ENCODE peak calls at places on chromosomes 1 and 21, in nine cellular contexts. O is colonic mucosa, Z is upper lobe of right lung, U is mesenchymal stem cell, T is tibial nerve, L is SK-N-SH, F is aorta, Y is body of pancreas, M is heart left ventricle. G is an unnamed sample. For H3K36me3, the result is how much of the 10 kb centered on the place peaks cover.

GRCh38 chr1:7218210-7218832 is 433.1 kb downstream of the CAMTA1 start:
- DNase-seq in O (peak), Z (no peak), U (peak), T (peak), L (peak), F (no peak), Y (peak), M (no peak), G (peak)

GRCh38 chr1:6016191-6016865 is 24.1 kb upstream of the NPHP4 start:
- DNase-seq in O (no peak), Z (no peak), U (no peak), T (no peak), L (no peak), F (no peak), Y (no peak), M (peak), G (no peak)

GRCh38 chr1:103416681-103417318 is 108.7 kb upstream of the RNPC3 start:
- DNase-seq in O (no peak), Z (no peak), U (no peak), T (no peak), L (no peak), F (no peak), Y (no peak), M (no peak), G (no peak)

GRCh38 chr1:51583532-51583931 is 33.4 kb upstream of the OSBPL9 start:
- DNase-seq in O (no peak), Z (peak), U (no peak), T (peak), L (no peak), F (peak), Y (peak), M (peak), G (no peak)

GRCh38 chr1:234775477-234776246 is 165.7 kb upstream of the IRF2BP2 start:
- DNase-seq in O (peak), Z (no peak), U (no peak), T (no peak), L (no peak), F (no peak), Y (peak), M (no peak), G (no peak)

GRCh38 chr1:21335750-21336168 is 45.5 kb upstream of the ECE1 start:
- DNase-seq in O (no peak), Z (no peak), U (no peak), T (no peak), L (peak), F (no peak), Y (no peak), M (peak), G (peak)

GRCh38 chr1:185444651-185445050 is 127.6 kb upstream of the IVNS1ABP start:
- DNase-seq in O (no peak), Z (no peak), U (no peak), T (no peak), L (no peak), F (no peak), Y (no peak), M (no peak), G (no peak)

GRCh38 chr1:77348561-77348960 is 66.7 kb downstream of the AK5 start:
- DNase-seq in O (no peak), Z (no peak), U (no peak), T (no peak), L (no peak), F (no peak), Y (no peak), M (no peak), G (no peak)

GRCh38 chr1:236887081-236887480 is 92.0 kb downstream of the MTR start:
- DNase-seq in O (no peak), Z (no peak), U (no peak), T (no peak), L (no peak), F (no peak), Y (no peak), M (no peak), G (no peak)

GRCh38 chr1:231162970-231163830 is 1.3 kb downstream of the TRIM67 start:
- DNase-seq in O (no peak), Z (no peak), U (no peak), T (no peak), L (peak), F (no peak), Y (no peak), M (no peak), G (no peak)

GRCh38 chr1:37797750-37798345 is 4.2 kb downstream of the MANEAL start:
- DNase-seq in O (no peak), Z (peak), U (peak), T (no peak), L (no peak), F (peak), Y (no peak), M (no peak), G (no peak)

GRCh38 chr1:15089244-15089992 is 64.1 kb upstream of the TMEM51 start:
- DNase-seq in O (no peak), Z (no peak), U (no peak), T (no peak), L (no peak), F (peak), Y (peak), M (peak), G (peak)

GRCh38 chr1:225658041-225658440 is 5.1 kb upstream of the ENAH start:
- DNase-seq in O (no peak), Z (no peak), U (no peak), T (no peak), L (no peak), F (no peak), Y (no peak), M (no peak), G (no peak)

GRCh38 chr1:65525297-65526048 is 105.0 kb downstream of the LEPR start:
- DNase-seq in O (no peak), Z (peak), U (peak), T (no peak), L (peak), F (peak), Y (peak), M (peak), G (no peak)

GRCh38 chr21:44955141-44955802 is 15.4 kb downstream of the SLX9 start:
- DNase-seq in O (no peak), Z (peak), U (peak), T (no peak), L (no peak), F (peak), Y (no peak), M (peak), G (no peak)

GRCh38 chr1:244350027-244350426 is 101.7 kb downstream of the ADSS2 start:
- DNase-seq in O (no peak), Z (no peak), U (no peak), T (no peak), L (no peak), F (no peak), Y (no peak), M (no peak), G (no peak)

GRCh38 chr1:35180776-35181374 is 12.1 kb downstream of the SFPQ start:
- DNase-seq in O (no peak), Z (no peak), U (no peak), T (no peak), L (no peak), F (no peak), Y (no peak), M (no peak), G (no peak)

GRCh38 chr1:108590947-108591346 is 31.0 kb downstream of the EEIG2 start:
- DNase-seq in O (no peak), Z (no peak), U (peak), T (no peak), L (no peak), F (no peak), Y (peak), M (no peak), G (peak)

GRCh38 chr1:84677415-84678099 is 12.7 kb downstream of the SSX2IP start:
- DNase-seq in O (no peak), Z (no peak), U (no peak), T (no peak), L (no peak), F (no peak), Y (no peak), M (no peak), G (no peak)

GRCh38 chr1:110338200-110339039 is 757 bp upstream of the RBM15 start:
- DNase-seq in O (peak), Z (peak), U (no peak), T (peak), L (peak), F (peak), Y (peak), M (peak), G (peak)

GRCh38 chr1:197924516-197925123 is 7.4 kb downstream of the LHX9 start:
- DNase-seq in O (no peak), Z (no peak), U (peak), T (peak), L (peak), F (no peak), Y (peak), M (no peak), G (no peak)

GRCh38 chr1:119372493-119373086 is 4.0 kb downstream of the HAO2 start:
- DNase-seq in O (peak), Z (no peak), U (peak), T (no peak), L (no peak), F (no peak), Y (peak), M (no peak), G (peak)

GRCh38 chr1:10851024-10852013 is 54.9 kb upstream of the CASZ1 start:
- DNase-seq in O (no peak), Z (peak), U (no peak), T (no peak), L (no peak), F (no peak), Y (no peak), M (no peak), G (no peak)

GRCh38 chr1:2300851-2301606 is 72.9 kb downstream of the SKI start:
- DNase-seq in O (peak), Z (peak), U (no peak), T (peak), L (no peak), F (peak), Y (peak), M (peak), G (no peak)
- H3K36me3 ChIP-seq in O (under half), Z (under half), U (under half), T (under half), L (under half), F (under half), Y (under half), M (under half), G (under half)

DNA sequence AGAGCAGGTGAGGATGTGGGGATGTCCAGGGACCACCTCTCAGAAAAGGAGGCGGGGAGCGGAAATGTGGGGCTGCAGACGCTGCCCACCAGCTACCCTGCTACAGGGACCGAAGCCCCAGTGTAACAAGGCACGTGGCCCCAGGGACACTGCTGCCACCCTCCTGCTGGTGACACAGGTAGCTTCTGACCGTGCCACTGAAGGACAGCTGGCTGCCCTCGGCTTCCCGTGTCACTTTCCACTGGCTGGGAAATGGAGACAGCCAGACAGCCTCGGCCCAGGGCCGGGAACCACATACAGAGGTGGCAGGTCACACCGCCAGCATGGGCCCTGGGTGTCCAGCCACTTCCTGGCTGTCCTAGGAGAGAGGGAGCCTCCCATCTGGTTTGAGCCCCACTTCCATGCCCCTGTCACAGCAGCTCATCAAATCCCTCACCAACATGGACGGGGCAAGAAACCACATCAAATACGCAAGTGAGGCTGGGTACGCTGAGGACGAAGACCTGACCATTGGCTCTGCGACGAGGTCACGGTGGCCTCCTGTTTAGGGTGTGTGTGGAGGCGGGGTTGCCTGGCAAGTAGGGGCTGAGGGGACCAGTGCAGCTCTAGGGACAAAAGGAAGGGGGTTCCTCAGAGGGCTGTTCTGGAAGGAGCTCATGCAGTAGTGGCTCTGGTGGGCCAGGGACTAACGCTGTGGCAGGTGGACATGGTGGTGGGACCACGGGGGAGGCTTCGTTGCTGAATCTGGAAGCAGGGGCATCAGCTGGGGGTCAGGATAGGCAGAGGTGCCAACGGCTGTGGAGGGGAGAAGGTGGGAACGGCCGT is 5.0 kb downstream of the PEX10 start:
- DNase-seq in O (no peak), Z (no peak), U (no peak), T (no peak), L (no peak), F (no peak), Y (no peak), M (no peak), G (no peak)
- H3K36me3 ChIP-seq in O (under half), Z (half or more), U (half or more), T (half or more), L (half or more), F (under half), Y (under half), M (half or more), G (under half)

DNA sequence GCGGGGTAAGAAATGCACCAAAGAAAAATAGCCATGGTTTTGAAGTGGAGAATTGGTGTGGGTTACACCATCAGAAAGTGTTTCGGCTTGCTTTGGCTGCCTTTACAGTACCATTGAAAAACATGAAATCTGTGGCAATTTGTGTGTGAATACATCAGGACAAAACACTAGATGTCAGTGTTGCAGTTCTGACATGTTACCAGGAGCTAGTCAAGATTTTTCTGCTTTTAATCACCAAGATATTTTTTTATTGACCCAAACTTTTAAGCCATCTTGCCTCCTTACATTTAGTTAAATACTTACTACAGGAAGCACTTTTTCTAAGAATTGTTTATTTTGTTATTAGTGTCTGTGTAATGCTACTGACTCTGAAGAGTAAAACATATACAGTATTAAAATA is 14.3 kb downstream of the RRP15 start:
- DNase-seq in O (no peak), Z (no peak), U (peak), T (no peak), L (no peak), F (no peak), Y (no peak), M (no peak), G (peak)
- H3K36me3 ChIP-seq in O (under half), Z (under half), U (under half), T (under half), L (under half), F (under half), Y (under half), M (under half), G (under half)

GRCh38 chr1:78603206-78603605 is 17.0 kb upstream of the IFI44L start:
- DNase-seq in O (no peak), Z (no peak), U (no peak), T (no peak), L (no peak), F (no peak), Y (no peak), M (no peak), G (no peak)
- H3K36me3 ChIP-seq in O (under half), Z (under half), U (under half), T (under half), L (under half), F (under half), Y (under half), M (under half), G (under half)

GRCh38 chr1:8418301-8418700 is 100.4 kb downstream of the SLC45A1 start:
- DNase-seq in O (no peak), Z (no peak), U (no peak), T (no peak), L (no peak), F (no peak), Y (no peak), M (no peak), G (no peak)

GRCh38 chr1:8421721-8422120 is 103.8 kb downstream of the SLC45A1 start:
- DNase-seq in O (peak), Z (no peak), U (peak), T (peak), L (no peak), F (no peak), Y (no peak), M (no peak), G (no peak)

GRCh38 chr1:8420318-8420717 is 102.4 kb downstream of the SLC45A1 start:
- DNase-seq in O (peak), Z (no peak), U (no peak), T (no peak), L (no peak), F (no peak), Y (peak), M (no peak), G (no peak)

GRCh38 chr1:8419172-8419571 is 101.3 kb downstream of the SLC45A1 start:
- DNase-seq in O (no peak), Z (no peak), U (peak), T (no peak), L (no peak), F (no peak), Y (no peak), M (no peak), G (no peak)

DNA sequence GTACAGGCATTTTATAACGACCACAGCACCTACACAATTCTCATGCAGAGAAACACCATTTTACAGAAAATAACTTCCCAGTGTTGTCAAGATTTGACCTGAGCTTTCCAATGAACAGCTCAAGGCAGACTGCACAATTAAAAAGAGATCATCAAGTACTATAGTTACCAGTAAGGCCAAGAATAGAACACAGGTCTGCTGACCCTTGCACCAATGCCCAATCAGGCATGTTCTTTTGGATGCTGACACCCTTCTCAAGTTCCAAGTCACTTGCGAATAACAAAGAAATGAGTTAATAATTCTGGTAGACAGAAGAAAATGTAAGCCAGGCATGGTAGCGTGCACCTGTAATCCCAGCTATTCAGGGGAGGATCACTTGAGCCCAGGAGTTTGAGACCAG is 101.9 kb downstream of the SLC45A1 start:
- DNase-seq in O (no peak), Z (no peak), U (no peak), T (no peak), L (no peak), F (no peak), Y (no peak), M (no peak), G (no peak)
- H3K36me3 ChIP-seq in O (under half), Z (under half), U (half or more), T (under half), L (half or more), F (under half), Y (under half), M (half or more), G (under half)

DNA sequence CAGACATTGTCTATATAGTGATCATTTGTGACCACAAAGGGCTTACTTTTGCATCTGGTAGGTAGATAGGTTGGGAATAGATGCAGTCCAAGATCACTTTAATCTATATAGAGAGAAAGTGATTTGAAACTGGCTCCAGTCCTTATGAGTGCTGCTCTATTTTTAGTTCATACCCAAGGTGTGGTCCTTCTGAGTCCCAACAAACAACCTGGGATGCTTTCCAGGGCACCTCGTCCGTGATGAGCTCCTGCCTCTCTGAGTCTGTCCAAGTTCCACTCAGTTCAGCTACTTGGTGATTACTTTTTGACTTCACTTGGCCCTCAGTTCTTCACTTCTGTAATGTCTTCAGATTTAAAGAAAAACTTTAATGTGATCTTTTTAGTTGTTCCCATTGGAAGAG is 20.2 kb downstream of the DIP2A start:
- DNase-seq in O (no peak), Z (no peak), U (no peak), T (no peak), L (no peak), F (no peak), Y (no peak), M (no peak), G (no peak)
- H3K36me3 ChIP-seq in O (under half), Z (under half), U (under half), T (under half), L (under half), F (under half), Y (under half), M (under half), G (under half)

GRCh38 chr1:224276768-224277487 is 53.0 kb downstream of the NVL start:
- DNase-seq in O (no peak), Z (no peak), U (no peak), T (no peak), L (no peak), F (no peak), Y (no peak), M (no peak), G (no peak)
- H3K36me3 ChIP-seq in O (under half), Z (half or more), U (under half), T (half or more), L (under half), F (under half), Y (under half), M (half or more), G (under half)

GRCh38 chr1:169824153-169824552 is 29.4 kb upstream of the METTL18 start:
- DNase-seq in O (no peak), Z (no peak), U (no peak), T (no peak), L (no peak), F (no peak), Y (no peak), M (no peak), G (no peak)
- H3K36me3 ChIP-seq in O (under half), Z (under half), U (under half), T (half or more), L (under half), F (under half), Y (under half), M (under half), G (under half)

G was measured in PC-9.